ENCODE peak calls at places on chromosomes 16 and 17, in eight cellular contexts. D is GM12878; E is heart right ventricle; X is AG09319; J is stimulated activated CD8-positive, alpha-beta memory T cell treated with anti-CD3 and anti-CD28 coated beads, Interleukin-7, amount 100 ng/mL, for 1 hour; A is uterus; T is memory B cell; G is NCI-H1930. Y is an unnamed sample.

GRCh38 chr16:57007530-57007929 is 18.2 kb downstream of the NLRC5 start:
- DNase-seq in D (no peak), E (no peak), X (no peak), J (no peak), A (no peak), T (no peak), G (no peak), Y (no peak)

GRCh38 chr17:68107373-68107772 is 71.8 kb downstream of the KPNA2 start:
- DNase-seq in D (no peak), E (no peak), X (no peak), J (no peak), A (no peak), T (no peak), G (no peak), Y (no peak)

GRCh38 chr16:2473425-2473926 is 1.5 kb upstream of the TBC1D24 start:
- DNase-seq in D (no peak), E (no peak), X (no peak), J (no peak), A (no peak), T (no peak), G (peak; percentile 39), Y (no peak)

GRCh38 chr16:11955713-11956123 is 9.3 kb upstream of the TNFRSF17 start:
- DNase-seq in D (no peak), E (no peak), X (peak; percentile 94), J (no peak), A (no peak), T (no peak), G (no peak), Y (peak; percentile 94)

GRCh38 chr16:4535627-4536108 is 2.9 kb downstream of the CDIP1 start:
- DNase-seq in D (no peak), E (no peak), X (no peak), J (no peak), A (no peak), T (no peak), G (no peak), Y (no peak)

GRCh38 chr17:82882715-82883446 is 43.1 kb upstream of the ZNF750 start:
- DNase-seq in D (no peak), E (no peak), X (no peak), J (peak; percentile 56), A (no peak), T (no peak), G (no peak), Y (no peak)

GRCh38 chr16:15650698-15651161 is 685 bp downstream of the NDE1 start:
- DNase-seq in D (no peak), E (no peak), X (no peak), J (no peak), A (peak; percentile 39), T (no peak), G (no peak), Y (no peak)

GRCh38 chr17:63178530-63178929 is 212.5 kb downstream of the TANC2 start:
- DNase-seq in D (no peak), E (no peak), X (peak; percentile 30), J (no peak), A (no peak), T (no peak), G (no peak), Y (no peak)

GRCh38 chr17:60443713-60444112 is 21.4 kb downstream of the CHCT1 start:
- DNase-seq in D (no peak), E (no peak), X (no peak), J (no peak), A (no peak), T (no peak), G (no peak), Y (no peak)

GRCh38 chr17:75897076-75898019 is 597 bp upstream of the TRIM65 start:
- DNase-seq in D (no peak), E (no peak), X (no peak), J (no peak), A (peak; percentile 52), T (no peak), G (no peak), Y (no peak)

GRCh38 chr16:75099738-75100615 is 16.6 kb downstream of the LDHD start:
- DNase-seq in D (no peak), E (peak; percentile 55), X (no peak), J (no peak), A (no peak), T (no peak), G (no peak), Y (no peak)

GRCh38 chr16:54655171-54655590 is 275.5 kb upstream of the IRX5 start:
- DNase-seq in D (no peak), E (peak; percentile 39), X (no peak), J (no peak), A (peak; percentile 40), T (no peak), G (no peak), Y (no peak)

GRCh38 chr17:80981062-80981902 is 10.4 kb upstream of the CHMP6 start:
- DNase-seq in D (no peak), E (peak; percentile 24), X (no peak), J (no peak), A (no peak), T (peak; percentile 72), G (no peak), Y (no peak)

GRCh38 chr17:82745524-82745923 is 6.3 kb upstream of the TBCD start:
- DNase-seq in D (no peak), E (no peak), X (no peak), J (no peak), A (no peak), T (no peak), G (no peak), Y (no peak)

GRCh38 chr17:4150106-4150505 is 7.1 kb downstream of the CYB5D2 start:
- DNase-seq in D (no peak), E (no peak), X (no peak), J (no peak), A (no peak), T (no peak), G (no peak), Y (no peak)

Y was measured in GM04503.